ENCODE peak calls at places on chromosomes 3 and 15, in four cellular contexts. One of them, this sample, is unnamed.

GRCh38 chr15:61155741-61156700 is 73.1 kb downstream of the RORA start:
- DNase-seq in fibroblast of the conjunctiva: peak; percentile 18
- DNase-seq in RCC 7860: no peak
- DNase-seq in A172: no peak
- DNase-seq in this sample: no peak

GRCh38 chr3:139906441-139906840 is 28.5 kb upstream of the CLSTN2 start:
- DNase-seq in fibroblast of the conjunctiva: no peak
- DNase-seq in RCC 7860: peak; percentile 89
- DNase-seq in A172: peak; percentile 92
- DNase-seq in this sample: peak; percentile 89

GRCh38 chr3:112364291-112364690 is 31.3 kb downstream of the CD200 start:
- DNase-seq in fibroblast of the conjunctiva: no peak
- DNase-seq in RCC 7860: no peak
- DNase-seq in A172: no peak
- DNase-seq in this sample: no peak

GRCh38 chr3:10816019-10816862 is at the start of gene SLC6A11:
- DNase-seq in fibroblast of the conjunctiva: no peak
- DNase-seq in RCC 7860: no peak
- DNase-seq in A172: no peak
- DNase-seq in this sample: no peak

GRCh38 chr3:51163051-51163450 is 222.0 kb upstream of the MANF start:
- DNase-seq in fibroblast of the conjunctiva: no peak
- DNase-seq in RCC 7860: no peak
- DNase-seq in A172: no peak
- DNase-seq in this sample: no peak

GRCh38 chr3:196726788-196727675 is 12.6 kb upstream of the PAK2 start:
- DNase-seq in fibroblast of the conjunctiva: peak; percentile 9
- DNase-seq in RCC 7860: peak; percentile 68
- DNase-seq in A172: peak; percentile 58
- DNase-seq in this sample: peak; percentile 30

GRCh38 chr3:118089563-118089962 is 945.1 kb downstream of the IGSF11 start:
- DNase-seq in fibroblast of the conjunctiva: no peak
- DNase-seq in RCC 7860: no peak
- DNase-seq in A172: no peak
- DNase-seq in this sample: no peak

GRCh38 chr3:112778298-112779008 is 68.2 kb downstream of the CD200R1L start:
- DNase-seq in fibroblast of the conjunctiva: peak; percentile 76
- DNase-seq in RCC 7860: peak; percentile 18
- DNase-seq in A172: peak; percentile 59
- DNase-seq in this sample: peak; percentile 32

GRCh38 chr3:107450254-107450653 is 72.5 kb upstream of the BBX start:
- DNase-seq in fibroblast of the conjunctiva: no peak
- DNase-seq in RCC 7860: peak; percentile 26
- DNase-seq in A172: no peak
- DNase-seq in this sample: peak; percentile 77

GRCh38 chr3:9244495-9245183 is 4.8 kb downstream of the SRGAP3 start:
- DNase-seq in fibroblast of the conjunctiva: no peak
- DNase-seq in RCC 7860: no peak
- DNase-seq in A172: no peak
- DNase-seq in this sample: no peak

GRCh38 chr3:52986938-52987337 is 58.9 kb downstream of the SFMBT1 start:
- DNase-seq in fibroblast of the conjunctiva: peak; percentile 24
- DNase-seq in RCC 7860: no peak
- DNase-seq in A172: no peak
- DNase-seq in this sample: no peak

GRCh38 chr3:170641510-170642236 is 55.8 kb upstream of the SLC7A14 start:
- DNase-seq in fibroblast of the conjunctiva: no peak
- DNase-seq in RCC 7860: no peak
- DNase-seq in A172: no peak
- DNase-seq in this sample: no peak

GRCh38 chr3:150312018-150312657 is 96.0 kb upstream of the TSC22D2 start:
- DNase-seq in fibroblast of the conjunctiva: no peak
- DNase-seq in RCC 7860: no peak
- DNase-seq in A172: no peak
- DNase-seq in this sample: peak; percentile 41

GRCh38 chr3:106811376-106811775 is 565.9 kb upstream of the CCDC54 start:
- DNase-seq in fibroblast of the conjunctiva: peak; percentile 14
- DNase-seq in RCC 7860: peak; percentile 35
- DNase-seq in A172: peak; percentile 50
- DNase-seq in this sample: no peak

GRCh38 chr3:18649666-18650363 is 224.7 kb upstream of the SATB1 start:
- DNase-seq in fibroblast of the conjunctiva: no peak
- DNase-seq in RCC 7860: no peak
- DNase-seq in A172: no peak
- DNase-seq in this sample: no peak

GRCh38 chr15:67556964-67557570 is 14.6 kb downstream of the MAP2K5 start:
- DNase-seq in fibroblast of the conjunctiva: no peak
- DNase-seq in RCC 7860: no peak
- DNase-seq in A172: no peak
- DNase-seq in this sample: no peak

This sample was measured in RKO.